ENCODE peak calls at places on chromosomes 1 and 21, in ten cellular contexts. E, I, Y, M, F, V, G, D, L and T are unnamed samples.

GRCh38 chr1:160907976-160908375 is 23.0 kb upstream of the ITLN1 start:
- DNase-seq in E (no peak), I (no peak), Y (no peak), M (no peak), F (no peak), V (no peak), G (no peak), D (no peak), L (no peak), T (no peak)

GRCh38 chr1:242586355-242586670 is 61.8 kb upstream of the PLD5 start:
- DNase-seq in E (no peak), I (no peak), Y (no peak), M (no peak), F (no peak), V (no peak), G (no peak), D (no peak), L (no peak), T (no peak)

GRCh38 chr21:42154237-42155044 is 64.5 kb upstream of the ABCG1 start:
- DNase-seq in E (no peak), I (no peak), Y (no peak), M (peak; percentile 33), F (no peak), V (no peak), G (no peak), D (no peak), L (no peak), T (no peak)

GRCh38 chr1:22111620-22112019 is 31.3 kb downstream of the WNT4 start:
- DNase-seq in E (no peak), I (no peak), Y (no peak), M (no peak), F (no peak), V (no peak), G (no peak), D (no peak), L (no peak), T (no peak)

GRCh38 chr21:27076035-27076434 is 109.1 kb upstream of the ADAMTS5 start:
- DNase-seq in E (no peak), I (no peak), Y (no peak), M (no peak), F (no peak), V (no peak), G (no peak), D (no peak), L (no peak), T (no peak)

GRCh38 chr1:165947797-165948455 is 120.5 kb downstream of the UCK2 start:
- DNase-seq in E (no peak), I (no peak), Y (no peak), M (no peak), F (no peak), V (no peak), G (no peak), D (no peak), L (no peak), T (no peak)

GRCh38 chr1:197130677-197131304 is 15.7 kb downstream of the ASPM start:
- DNase-seq in E (no peak), I (no peak), Y (no peak), M (no peak), F (no peak), V (no peak), G (no peak), D (no peak), L (no peak), T (no peak)

GRCh38 chr1:201276891-201277290 is 6.4 kb upstream of the PKP1 start:
- DNase-seq in E (no peak), I (no peak), Y (no peak), M (no peak), F (no peak), V (no peak), G (no peak), D (no peak), L (no peak), T (no peak)

GRCh38 chr1:30852026-30852425 is 56.5 kb downstream of the SDC3 start:
- DNase-seq in E (no peak), I (no peak), Y (no peak), M (peak; percentile 90), F (peak; percentile 59), V (peak; percentile 84), G (no peak), D (no peak), L (no peak), T (no peak)

GRCh38 chr21:45378258-45378966 is 26.6 kb upstream of the COL18A1 start:
- DNase-seq in E (no peak), I (no peak), Y (peak; percentile 71), M (peak; percentile 72), F (no peak), V (no peak), G (no peak), D (no peak), L (no peak), T (no peak)

GRCh38 chr21:35896060-35896459 is 164.3 kb downstream of the SETD4 start:
- DNase-seq in E (no peak), I (no peak), Y (no peak), M (no peak), F (no peak), V (no peak), G (no peak), D (no peak), L (no peak), T (no peak)

GRCh38 chr1:174469687-174470086 is 21.9 kb downstream of the GPR52 start:
- DNase-seq in E (no peak), I (no peak), Y (no peak), M (no peak), F (no peak), V (no peak), G (no peak), D (no peak), L (no peak), T (no peak)

GRCh38 chr1:172180886-172181285 is 239.6 kb upstream of the C1orf105 start:
- DNase-seq in E (no peak), I (peak; percentile 67), Y (no peak), M (no peak), F (peak; percentile 31), V (peak; percentile 75), G (no peak), D (peak; percentile 55), L (peak; percentile 9), T (no peak)

GRCh38 chr1:235888119-235888643 is 21.5 kb upstream of the LYST start:
- DNase-seq in E (no peak), I (no peak), Y (no peak), M (no peak), F (no peak), V (no peak), G (no peak), D (peak; percentile 67), L (no peak), T (no peak)

GRCh38 chr1:110012100-110012499 is 22.3 kb upstream of the STRIP1 start:
- DNase-seq in E (no peak), I (no peak), Y (no peak), M (no peak), F (no peak), V (no peak), G (no peak), D (no peak), L (no peak), T (no peak)

GRCh38 chr21:26969971-26970725 is 3.3 kb upstream of the ADAMTS5 start:
- DNase-seq in E (no peak), I (no peak), Y (no peak), M (no peak), F (no peak), V (no peak), G (no peak), D (no peak), L (no peak), T (no peak)

GRCh38 chr1:226558293-226558692 is 9.7 kb downstream of the STUM start:
- DNase-seq in E (no peak), I (no peak), Y (no peak), M (no peak), F (no peak), V (no peak), G (no peak), D (no peak), L (no peak), T (no peak)

GRCh38 chr1:114753143-114753542 is 4.6 kb downstream of the CSDE1 start:
- DNase-seq in E (no peak), I (no peak), Y (no peak), M (no peak), F (no peak), V (no peak), G (no peak), D (no peak), L (no peak), T (no peak)

GRCh38 chr1:54888080-54888733 is 1.2 kb upstream of the DHCR24 start:
- DNase-seq in E (peak; percentile 32), I (no peak), Y (no peak), M (no peak), F (no peak), V (no peak), G (no peak), D (no peak), L (no peak), T (no peak)

GRCh38 chr1:87330954-87331318 is 2.3 kb downstream of the LMO4 start:
- DNase-seq in E (no peak), I (no peak), Y (no peak), M (no peak), F (no peak), V (no peak), G (no peak), D (no peak), L (no peak), T (no peak)

GRCh38 chr1:31361607-31362006 is 11.3 kb downstream of the FABP3 start:
- DNase-seq in E (no peak), I (no peak), Y (no peak), M (no peak), F (no peak), V (no peak), G (no peak), D (no peak), L (no peak), T (no peak)

GRCh38 chr1:1391225-1391624 is 7.9 kb downstream of the CCNL2 start:
- DNase-seq in E (no peak), I (no peak), Y (no peak), M (no peak), F (no peak), V (no peak), G (no peak), D (no peak), L (no peak), T (no peak)

GRCh38 chr21:33373451-33373850 is 29.8 kb upstream of the IFNGR2 start:
- DNase-seq in E (no peak), I (no peak), Y (no peak), M (no peak), F (no peak), V (peak; percentile 68), G (no peak), D (no peak), L (no peak), T (no peak)